ENCODE peak calls at places on chromosomes 5 and 9, in four cellular contexts. One of them, this sample, is unnamed.

GRCh38 chr5:17024686-17025180 is 88.6 kb upstream of the MYO10 start:
- DNase-seq in psoas muscle: no peak
- DNase-seq in choroid plexus epithelial cell: peak
- DNase-seq in AG10803: peak
- DNase-seq in this sample: peak

GRCh38 chr5:132444841-132445639 is 45.5 kb downstream of the IRF1 start:
- DNase-seq in choroid plexus epithelial cell: no peak
- DNase-seq in AG10803: no peak
- DNase-seq in psoas muscle: no peak
- DNase-seq in this sample: no peak

GRCh38 chr5:1293997-1294838 is 650 bp downstream of the TERT start:
- DNase-seq in AG10803: no peak
- DNase-seq in choroid plexus epithelial cell: no peak
- DNase-seq in psoas muscle: no peak
- DNase-seq in this sample: no peak

GRCh38 chr9:108663381-108663876 is 192.4 kb downstream of the ACTL7B start:
- DNase-seq in psoas muscle: no peak
- DNase-seq in choroid plexus epithelial cell: no peak
- DNase-seq in AG10803: peak
- DNase-seq in this sample: no peak

GRCh38 chr5:13566903-13567339 is 377.6 kb downstream of the DNAH5 start:
- DNase-seq in psoas muscle: no peak
- DNase-seq in choroid plexus epithelial cell: peak
- DNase-seq in AG10803: peak
- DNase-seq in this sample: peak

GRCh38 chr9:7266911-7267555 is 509.3 kb downstream of the KDM4C start:
- DNase-seq in AG10803: no peak
- DNase-seq in choroid plexus epithelial cell: no peak
- DNase-seq in psoas muscle: no peak
- DNase-seq in this sample: no peak

GRCh38 chr5:2352101-2352861 is 399.2 kb downstream of the IRX2 start:
- DNase-seq in choroid plexus epithelial cell: no peak
- DNase-seq in psoas muscle: no peak
- DNase-seq in AG10803: no peak
- DNase-seq in this sample: no peak

GRCh38 chr5:15645776-15646175 is 145.8 kb downstream of the FBXL7 start:
- DNase-seq in choroid plexus epithelial cell: no peak
- DNase-seq in psoas muscle: no peak
- DNase-seq in AG10803: peak
- DNase-seq in this sample: no peak

GRCh38 chr5:143350790-143351603 is 52.5 kb downstream of the NR3C1 start:
- DNase-seq in choroid plexus epithelial cell: peak
- DNase-seq in psoas muscle: no peak
- DNase-seq in AG10803: peak
- DNase-seq in this sample: peak

GRCh38 chr5:57164124-57164523 is 9.7 kb upstream of the GPBP1 start:
- DNase-seq in psoas muscle: no peak
- DNase-seq in AG10803: no peak
- DNase-seq in choroid plexus epithelial cell: no peak
- DNase-seq in this sample: no peak

GRCh38 chr5:43232943-43233833 is 41.2 kb downstream of the NIM1K start:
- DNase-seq in choroid plexus epithelial cell: no peak
- DNase-seq in psoas muscle: no peak
- DNase-seq in AG10803: no peak
- DNase-seq in this sample: no peak

GRCh38 chr5:148807845-148808244 is 18.6 kb upstream of the ADRB2 start:
- DNase-seq in choroid plexus epithelial cell: peak
- DNase-seq in AG10803: no peak
- DNase-seq in psoas muscle: no peak
- DNase-seq in this sample: no peak

GRCh38 chr9:135076876-135077430 is 10.5 kb upstream of the OLFM1 start:
- DNase-seq in psoas muscle: no peak
- DNase-seq in choroid plexus epithelial cell: no peak
- DNase-seq in AG10803: no peak
- DNase-seq in this sample: no peak

GRCh38 chr9:135075234-135076142 is 12.0 kb upstream of the OLFM1 start:
- DNase-seq in psoas muscle: peak
- DNase-seq in choroid plexus epithelial cell: no peak
- DNase-seq in AG10803: peak
- DNase-seq in this sample: no peak

GRCh38 chr9:135074354-135075233 is 12.9 kb upstream of the OLFM1 start:
- DNase-seq in choroid plexus epithelial cell: no peak
- DNase-seq in psoas muscle: no peak
- DNase-seq in AG10803: no peak
- DNase-seq in this sample: no peak

GRCh38 chr9:135077497-135078200 is 9.8 kb upstream of the OLFM1 start:
- DNase-seq in psoas muscle: no peak
- DNase-seq in AG10803: peak
- DNase-seq in choroid plexus epithelial cell: peak
- DNase-seq in this sample: peak

DNA sequence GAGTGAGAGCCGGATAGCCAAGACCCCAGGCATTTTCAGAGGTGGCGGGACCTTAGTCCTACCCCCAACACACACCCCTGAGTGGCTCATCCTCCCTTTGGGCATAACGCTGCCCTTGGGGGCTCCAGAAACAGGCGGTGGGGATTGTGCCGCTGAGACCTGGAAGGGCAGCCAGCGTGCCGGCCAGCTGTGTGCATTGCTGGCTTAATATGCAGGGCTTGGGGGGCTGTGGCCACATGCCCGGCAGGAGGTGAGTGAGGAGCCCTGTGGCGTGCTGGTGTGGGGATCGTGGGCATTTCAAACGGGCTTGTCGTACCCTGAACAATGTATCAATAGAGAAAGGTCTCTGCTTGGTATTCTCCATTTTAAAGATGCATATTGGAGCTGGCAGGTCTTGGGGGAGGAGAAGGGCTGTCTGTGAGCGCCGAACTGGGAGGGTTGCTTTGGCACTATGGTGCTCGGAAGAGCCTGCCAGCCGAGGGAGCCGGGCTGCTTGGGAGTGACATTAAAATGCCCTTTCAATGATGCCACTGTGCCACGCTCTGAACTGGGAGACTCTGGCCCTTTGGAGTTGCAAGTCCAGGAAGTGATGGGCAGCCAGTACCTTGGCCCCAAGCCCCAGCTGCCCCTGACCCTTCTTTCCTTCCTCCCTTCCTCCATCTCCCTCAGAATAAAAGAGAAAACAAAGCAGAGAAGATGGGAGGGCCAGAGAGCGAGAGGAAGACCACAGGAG is 11.2 kb upstream of the OLFM1 start:
- DNase-seq in psoas muscle: no peak
- DNase-seq in AG10803: no peak
- DNase-seq in choroid plexus epithelial cell: no peak
- DNase-seq in this sample: no peak
- H3K4me3 ChIP-seq in psoas muscle: peak
- H3K4me3 ChIP-seq in AG10803: peak
- H3K4me3 ChIP-seq in choroid plexus epithelial cell: no peak
- H3K4me3 ChIP-seq in this sample: no peak

DNA sequence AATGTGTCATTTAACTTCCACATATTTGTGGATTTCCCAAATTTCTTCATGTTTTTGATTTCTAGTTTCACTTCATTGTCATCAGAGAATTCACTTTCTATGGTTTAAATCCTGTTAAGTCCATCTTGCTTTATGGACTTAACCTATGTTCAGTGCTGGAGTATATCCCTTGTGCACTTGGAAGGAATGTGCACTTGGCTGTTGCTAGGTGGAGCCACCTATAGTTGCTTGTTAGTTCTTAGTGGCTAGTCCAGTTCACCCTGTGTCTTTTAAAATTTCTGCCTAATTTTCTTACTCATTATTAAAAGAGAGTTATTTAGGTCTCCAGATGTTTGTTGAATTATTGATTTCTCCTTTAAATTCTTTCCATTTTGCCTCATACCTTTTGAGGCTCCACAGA is 1472.5 kb upstream of the CDH6 start:
- DNase-seq in AG10803: no peak
- DNase-seq in choroid plexus epithelial cell: no peak
- DNase-seq in psoas muscle: no peak
- DNase-seq in this sample: no peak
- TF ChIP-seq CTCF in AG10803: no peak
- TF ChIP-seq CTCF in choroid plexus epithelial cell: no peak
- TF ChIP-seq CTCF in psoas muscle: no peak
- TF ChIP-seq CTCF in this sample: no peak

GRCh38 chr9:87497080-87497603 is 525 bp upstream of the DAPK1 start:
- DNase-seq in choroid plexus epithelial cell: no peak
- DNase-seq in psoas muscle: no peak
- DNase-seq in AG10803: no peak
- DNase-seq in this sample: no peak
- H3K4me3 ChIP-seq in choroid plexus epithelial cell: peak
- H3K4me3 ChIP-seq in psoas muscle: peak
- H3K4me3 ChIP-seq in AG10803: peak
- H3K4me3 ChIP-seq in this sample: peak

GRCh38 chr5:127858116-127858784 is 155.1 kb downstream of the CCDC192 start:
- DNase-seq in psoas muscle: no peak
- DNase-seq in AG10803: no peak
- DNase-seq in choroid plexus epithelial cell: no peak
- DNase-seq in this sample: peak
- TF ChIP-seq CTCF in psoas muscle: no peak
- TF ChIP-seq CTCF in AG10803: no peak
- TF ChIP-seq CTCF in choroid plexus epithelial cell: no peak
- TF ChIP-seq CTCF in this sample: no peak